ENCODE peak calls at places on chromosomes 3 and 15, in seven cellular contexts. One of them, this sample, is unnamed.
A peak's percentile ranks its signal among the peaks of the same experiment; 100 is the strongest.

GRCh38 chr3:36656873-36657272 is 107.5 kb downstream of the DCLK3 start:
- DNase-seq in IMR-90: no peak
- DNase-seq in fibroblast of gingiva: no peak
- DNase-seq in activated CD4-positive, alpha-beta memory T cell treated with anti-CD3 and anti-CD28 coated beads, Interleukin-2, amount 10 ng/mL, durations not matched to agents 7 days and 5 days: no peak
- DNase-seq in GM10248: no peak
- DNase-seq in CD4-positive, alpha-beta memory T cell: no peak
- DNase-seq in body of pancreas: no peak
- DNase-seq in this sample: no peak

GRCh38 chr3:185272051-185272450 is 18.2 kb upstream of the EHHADH start:
- DNase-seq in body of pancreas: no peak
- DNase-seq in activated CD4-positive, alpha-beta memory T cell treated with anti-CD3 and anti-CD28 coated beads, Interleukin-2, amount 10 ng/mL, durations not matched to agents 7 days and 5 days: no peak
- DNase-seq in IMR-90: peak; percentile 42
- DNase-seq in fibroblast of gingiva: no peak
- DNase-seq in GM10248: no peak
- DNase-seq in CD4-positive, alpha-beta memory T cell: no peak
- DNase-seq in this sample: peak; percentile 32

GRCh38 chr15:63860161-63860954 is 26.6 kb upstream of the HERC1 start:
- DNase-seq in CD4-positive, alpha-beta memory T cell: peak; percentile 78
- DNase-seq in body of pancreas: no peak
- DNase-seq in IMR-90: no peak
- DNase-seq in fibroblast of gingiva: no peak
- DNase-seq in GM10248: no peak
- DNase-seq in activated CD4-positive, alpha-beta memory T cell treated with anti-CD3 and anti-CD28 coated beads, Interleukin-2, amount 10 ng/mL, durations not matched to agents 7 days and 5 days: peak; percentile 60
- DNase-seq in this sample: no peak

GRCh38 chr15:77118787-77119410 is 48.0 kb upstream of the TSPAN3 start:
- DNase-seq in activated CD4-positive, alpha-beta memory T cell treated with anti-CD3 and anti-CD28 coated beads, Interleukin-2, amount 10 ng/mL, durations not matched to agents 7 days and 5 days: peak; percentile 35
- DNase-seq in body of pancreas: peak; percentile 56
- DNase-seq in CD4-positive, alpha-beta memory T cell: peak; percentile 44
- DNase-seq in fibroblast of gingiva: peak; percentile 78
- DNase-seq in GM10248: peak; percentile 60
- DNase-seq in IMR-90: peak; percentile 80
- DNase-seq in this sample: peak; percentile 78

GRCh38 chr3:128488995-128489859 is 3.8 kb downstream of the GATA2 start:
- DNase-seq in activated CD4-positive, alpha-beta memory T cell treated with anti-CD3 and anti-CD28 coated beads, Interleukin-2, amount 10 ng/mL, durations not matched to agents 7 days and 5 days: peak; percentile 41
- DNase-seq in CD4-positive, alpha-beta memory T cell: peak; percentile 33
- DNase-seq in body of pancreas: peak; percentile 84
- DNase-seq in GM10248: no peak
- DNase-seq in fibroblast of gingiva: no peak
- DNase-seq in IMR-90: no peak
- DNase-seq in this sample: peak; percentile 63

GRCh38 chr3:29601861-29602585 is 321.2 kb downstream of the RBMS3 start:
- DNase-seq in fibroblast of gingiva: no peak
- DNase-seq in CD4-positive, alpha-beta memory T cell: no peak
- DNase-seq in activated CD4-positive, alpha-beta memory T cell treated with anti-CD3 and anti-CD28 coated beads, Interleukin-2, amount 10 ng/mL, durations not matched to agents 7 days and 5 days: no peak
- DNase-seq in IMR-90: no peak
- DNase-seq in body of pancreas: no peak
- DNase-seq in GM10248: no peak
- DNase-seq in this sample: no peak

GRCh38 chr3:169026543-169027181 is 636.9 kb downstream of the MECOM start:
- DNase-seq in IMR-90: peak; percentile 92
- DNase-seq in activated CD4-positive, alpha-beta memory T cell treated with anti-CD3 and anti-CD28 coated beads, Interleukin-2, amount 10 ng/mL, durations not matched to agents 7 days and 5 days: no peak
- DNase-seq in GM10248: no peak
- DNase-seq in CD4-positive, alpha-beta memory T cell: no peak
- DNase-seq in body of pancreas: no peak
- DNase-seq in fibroblast of gingiva: peak; percentile 92
- DNase-seq in this sample: peak; percentile 93

GRCh38 chr3:107392549-107393165 is 15.4 kb downstream of the CCDC54 start:
- DNase-seq in GM10248: no peak
- DNase-seq in activated CD4-positive, alpha-beta memory T cell treated with anti-CD3 and anti-CD28 coated beads, Interleukin-2, amount 10 ng/mL, durations not matched to agents 7 days and 5 days: no peak
- DNase-seq in body of pancreas: no peak
- DNase-seq in fibroblast of gingiva: peak; percentile 56
- DNase-seq in IMR-90: peak; percentile 66
- DNase-seq in CD4-positive, alpha-beta memory T cell: no peak
- DNase-seq in this sample: peak; percentile 80

GRCh38 chr15:78933187-78934062 is 11.4 kb downstream of the CTSH start:
- DNase-seq in fibroblast of gingiva: no peak
- DNase-seq in IMR-90: no peak
- DNase-seq in GM10248: no peak
- DNase-seq in CD4-positive, alpha-beta memory T cell: no peak
- DNase-seq in body of pancreas: no peak
- DNase-seq in activated CD4-positive, alpha-beta memory T cell treated with anti-CD3 and anti-CD28 coated beads, Interleukin-2, amount 10 ng/mL, durations not matched to agents 7 days and 5 days: no peak
- DNase-seq in this sample: no peak

GRCh38 chr3:17645074-17645698 is 97.2 kb downstream of the TBC1D5 start:
- DNase-seq in GM10248: no peak
- DNase-seq in body of pancreas: peak; percentile 18
- DNase-seq in IMR-90: peak; percentile 76
- DNase-seq in activated CD4-positive, alpha-beta memory T cell treated with anti-CD3 and anti-CD28 coated beads, Interleukin-2, amount 10 ng/mL, durations not matched to agents 7 days and 5 days: no peak
- DNase-seq in CD4-positive, alpha-beta memory T cell: peak; percentile 18
- DNase-seq in fibroblast of gingiva: peak; percentile 70
- DNase-seq in this sample: peak; percentile 78

GRCh38 chr3:48301020-48301813 is 32.2 kb downstream of the SPINK8 start:
- DNase-seq in GM10248: peak; percentile 92
- DNase-seq in activated CD4-positive, alpha-beta memory T cell treated with anti-CD3 and anti-CD28 coated beads, Interleukin-2, amount 10 ng/mL, durations not matched to agents 7 days and 5 days: peak; percentile 92
- DNase-seq in IMR-90: peak; percentile 84
- DNase-seq in fibroblast of gingiva: peak; percentile 90
- DNase-seq in CD4-positive, alpha-beta memory T cell: peak; percentile 89
- DNase-seq in body of pancreas: peak; percentile 93
- DNase-seq in this sample: peak; percentile 90

GRCh38 chr15:58232273-58233065 is 94.3 kb downstream of the AQP9 start:
- DNase-seq in CD4-positive, alpha-beta memory T cell: no peak
- DNase-seq in GM10248: no peak
- DNase-seq in body of pancreas: no peak
- DNase-seq in fibroblast of gingiva: no peak
- DNase-seq in IMR-90: no peak
- DNase-seq in activated CD4-positive, alpha-beta memory T cell treated with anti-CD3 and anti-CD28 coated beads, Interleukin-2, amount 10 ng/mL, durations not matched to agents 7 days and 5 days: no peak
- DNase-seq in this sample: no peak

GRCh38 chr3:32873491-32874130 is 55.8 kb downstream of the TRIM71 start:
- DNase-seq in IMR-90: no peak
- DNase-seq in activated CD4-positive, alpha-beta memory T cell treated with anti-CD3 and anti-CD28 coated beads, Interleukin-2, amount 10 ng/mL, durations not matched to agents 7 days and 5 days: no peak
- DNase-seq in CD4-positive, alpha-beta memory T cell: no peak
- DNase-seq in GM10248: no peak
- DNase-seq in fibroblast of gingiva: no peak
- DNase-seq in body of pancreas: no peak
- DNase-seq in this sample: no peak

GRCh38 chr3:46504780-46505179 is 7.0 kb downstream of the RTP3 start:
- DNase-seq in body of pancreas: no peak
- DNase-seq in IMR-90: no peak
- DNase-seq in GM10248: no peak
- DNase-seq in fibroblast of gingiva: no peak
- DNase-seq in CD4-positive, alpha-beta memory T cell: no peak
- DNase-seq in activated CD4-positive, alpha-beta memory T cell treated with anti-CD3 and anti-CD28 coated beads, Interleukin-2, amount 10 ng/mL, durations not matched to agents 7 days and 5 days: no peak
- DNase-seq in this sample: no peak

GRCh38 chr3:127820871-127821853 is 1.2 kb downstream of the MGLL start:
- DNase-seq in CD4-positive, alpha-beta memory T cell: no peak
- DNase-seq in activated CD4-positive, alpha-beta memory T cell treated with anti-CD3 and anti-CD28 coated beads, Interleukin-2, amount 10 ng/mL, durations not matched to agents 7 days and 5 days: peak; percentile 24
- DNase-seq in fibroblast of gingiva: peak; percentile 61
- DNase-seq in IMR-90: peak; percentile 56
- DNase-seq in body of pancreas: no peak
- DNase-seq in GM10248: peak; percentile 64
- DNase-seq in this sample: no peak

GRCh38 chr3:52391096-52391495 is 53.8 kb downstream of the SEMA3G start:
- DNase-seq in fibroblast of gingiva: no peak
- DNase-seq in IMR-90: no peak
- DNase-seq in activated CD4-positive, alpha-beta memory T cell treated with anti-CD3 and anti-CD28 coated beads, Interleukin-2, amount 10 ng/mL, durations not matched to agents 7 days and 5 days: no peak
- DNase-seq in GM10248: no peak
- DNase-seq in body of pancreas: no peak
- DNase-seq in CD4-positive, alpha-beta memory T cell: no peak
- DNase-seq in this sample: no peak

GRCh38 chr15:65110676-65111292 is 4.2 kb downstream of the UBAP1L start:
- DNase-seq in CD4-positive, alpha-beta memory T cell: no peak
- DNase-seq in body of pancreas: no peak
- DNase-seq in fibroblast of gingiva: no peak
- DNase-seq in activated CD4-positive, alpha-beta memory T cell treated with anti-CD3 and anti-CD28 coated beads, Interleukin-2, amount 10 ng/mL, durations not matched to agents 7 days and 5 days: no peak
- DNase-seq in IMR-90: peak; percentile 92
- DNase-seq in GM10248: no peak
- DNase-seq in this sample: peak; percentile 95

GRCh38 chr15:44347495-44347894 is 59.0 kb downstream of the GOLM2 start:
- DNase-seq in fibroblast of gingiva: no peak
- DNase-seq in CD4-positive, alpha-beta memory T cell: no peak
- DNase-seq in activated CD4-positive, alpha-beta memory T cell treated with anti-CD3 and anti-CD28 coated beads, Interleukin-2, amount 10 ng/mL, durations not matched to agents 7 days and 5 days: no peak
- DNase-seq in GM10248: no peak
- DNase-seq in IMR-90: no peak
- DNase-seq in body of pancreas: no peak
- DNase-seq in this sample: no peak

GRCh38 chr3:119586707-119587317 is 7.5 kb downstream of the ADPRH start:
- DNase-seq in CD4-positive, alpha-beta memory T cell: no peak
- DNase-seq in body of pancreas: no peak
- DNase-seq in IMR-90: no peak
- DNase-seq in fibroblast of gingiva: no peak
- DNase-seq in GM10248: no peak
- DNase-seq in activated CD4-positive, alpha-beta memory T cell treated with anti-CD3 and anti-CD28 coated beads, Interleukin-2, amount 10 ng/mL, durations not matched to agents 7 days and 5 days: no peak
- DNase-seq in this sample: no peak

GRCh38 chr3:62169871-62170660 is 203.3 kb downstream of the FEZF2 start:
- DNase-seq in body of pancreas: no peak
- DNase-seq in activated CD4-positive, alpha-beta memory T cell treated with anti-CD3 and anti-CD28 coated beads, Interleukin-2, amount 10 ng/mL, durations not matched to agents 7 days and 5 days: no peak
- DNase-seq in fibroblast of gingiva: no peak
- DNase-seq in CD4-positive, alpha-beta memory T cell: no peak
- DNase-seq in IMR-90: peak; percentile 56
- DNase-seq in GM10248: no peak
- DNase-seq in this sample: peak; percentile 68

GRCh38 chr15:78507831-78508160 is 419 bp downstream of the HYKK start:
- DNase-seq in CD4-positive, alpha-beta memory T cell: no peak
- DNase-seq in GM10248: no peak
- DNase-seq in body of pancreas: no peak
- DNase-seq in activated CD4-positive, alpha-beta memory T cell treated with anti-CD3 and anti-CD28 coated beads, Interleukin-2, amount 10 ng/mL, durations not matched to agents 7 days and 5 days: no peak
- DNase-seq in IMR-90: no peak
- DNase-seq in fibroblast of gingiva: no peak
- DNase-seq in this sample: no peak

GRCh38 chr15:49191892-49192291 is 21.8 kb downstream of the GALK2 start:
- DNase-seq in activated CD4-positive, alpha-beta memory T cell treated with anti-CD3 and anti-CD28 coated beads, Interleukin-2, amount 10 ng/mL, durations not matched to agents 7 days and 5 days: no peak
- DNase-seq in IMR-90: no peak
- DNase-seq in CD4-positive, alpha-beta memory T cell: no peak
- DNase-seq in body of pancreas: no peak
- DNase-seq in GM10248: no peak
- DNase-seq in fibroblast of gingiva: no peak
- DNase-seq in this sample: no peak

GRCh38 chr15:51186121-51186795 is 91.6 kb upstream of the TNFAIP8L3 start:
- DNase-seq in activated CD4-positive, alpha-beta memory T cell treated with anti-CD3 and anti-CD28 coated beads, Interleukin-2, amount 10 ng/mL, durations not matched to agents 7 days and 5 days: no peak
- DNase-seq in GM10248: no peak
- DNase-seq in fibroblast of gingiva: no peak
- DNase-seq in IMR-90: no peak
- DNase-seq in CD4-positive, alpha-beta memory T cell: no peak
- DNase-seq in body of pancreas: no peak
- DNase-seq in this sample: no peak

GRCh38 chr15:44038801-44039200 is 156.3 kb downstream of the FRMD5 start:
- DNase-seq in GM10248: no peak
- DNase-seq in IMR-90: peak; percentile 66
- DNase-seq in CD4-positive, alpha-beta memory T cell: no peak
- DNase-seq in body of pancreas: no peak
- DNase-seq in fibroblast of gingiva: no peak
- DNase-seq in activated CD4-positive, alpha-beta memory T cell treated with anti-CD3 and anti-CD28 coated beads, Interleukin-2, amount 10 ng/mL, durations not matched to agents 7 days and 5 days: no peak
- DNase-seq in this sample: peak; percentile 56

GRCh38 chr3:194661374-194661773 is 10.6 kb downstream of the LSG1 start:
- DNase-seq in fibroblast of gingiva: no peak
- DNase-seq in activated CD4-positive, alpha-beta memory T cell treated with anti-CD3 and anti-CD28 coated beads, Interleukin-2, amount 10 ng/mL, durations not matched to agents 7 days and 5 days: no peak
- DNase-seq in IMR-90: no peak
- DNase-seq in GM10248: no peak
- DNase-seq in body of pancreas: no peak
- DNase-seq in CD4-positive, alpha-beta memory T cell: no peak
- DNase-seq in this sample: no peak

GRCh38 chr3:69116897-69117296 is 5.5 kb downstream of the LMOD3 start:
- DNase-seq in fibroblast of gingiva: no peak
- DNase-seq in GM10248: no peak
- DNase-seq in IMR-90: no peak
- DNase-seq in CD4-positive, alpha-beta memory T cell: no peak
- DNase-seq in body of pancreas: peak; percentile 29
- DNase-seq in activated CD4-positive, alpha-beta memory T cell treated with anti-CD3 and anti-CD28 coated beads, Interleukin-2, amount 10 ng/mL, durations not matched to agents 7 days and 5 days: no peak
- DNase-seq in this sample: no peak